ENCODE peak calls at places on chromosomes 4 and X, in four cellular contexts. H is naive thymus-derived CD8-positive, alpha-beta T cell; Y is GM13977; K is AG04450. V is an unnamed sample.

GRCh38 chr4:117691572-117692351 is 342.5 kb upstream of the NDST3 start:
- DNase-seq in K (no peak), H (no peak), Y (no peak), V (peak; percentile 1)

GRCh38 chr4:38150021-38150671 is 189.9 kb downstream of the PTTG2 start:
- DNase-seq in Y (no peak), H (no peak), K (no peak), V (no peak)

GRCh38 chrX:69024931-69025330 is 140.3 kb downstream of the PJA1 start:
- DNase-seq in K (peak; percentile 15), H (no peak), Y (no peak), V (no peak)

GRCh38 chrX:15929231-15929630 is 74.6 kb upstream of the AP1S2 start:
- DNase-seq in K (no peak), Y (no peak), H (no peak), V (no peak)

GRCh38 chr4:174012135-174012923 is 271.1 kb downstream of the FBXO8 start:
- DNase-seq in Y (no peak), H (no peak), K (no peak), V (no peak)

GRCh38 chr4:27276322-27277073 is 415.9 kb downstream of the STIM2 start:
- DNase-seq in K (no peak), Y (no peak), H (no peak), V (no peak)

GRCh38 chr4:107183155-107183774 is 147.2 kb upstream of the DKK2 start:
- DNase-seq in H (no peak), K (peak; percentile 21), Y (peak; percentile 15), V (peak; percentile 19)

GRCh38 chr4:142574306-142574705 is 271.8 kb downstream of the INPP4B start:
- DNase-seq in H (no peak), Y (no peak), K (no peak), V (no peak)

GRCh38 chr4:68651932-68652331 is 18.5 kb downstream of the UGT2B15 start:
- DNase-seq in H (no peak), K (no peak), Y (no peak), V (no peak)

GRCh38 chrX:39427492-39428289 is 626.4 kb downstream of the MID1IP1 start:
- DNase-seq in H (no peak), Y (no peak), K (no peak), V (no peak)

GRCh38 chr4:181550381-181550780 is 692.8 kb upstream of the TENM3 start:
- DNase-seq in Y (no peak), H (no peak), K (no peak), V (no peak)

GRCh38 chrX:28108186-28108945 is 127.1 kb upstream of the DCAF8L1 start:
- DNase-seq in K (no peak), Y (no peak), H (no peak), V (no peak)

GRCh38 chr4:38889143-38889542 is 21.5 kb downstream of the FAM114A1 start:
- DNase-seq in Y (peak; percentile 69), K (no peak), H (no peak), V (no peak)

GRCh38 chr4:123248260-123248659 is 148.3 kb upstream of the SPRY1 start:
- DNase-seq in K (no peak), H (no peak), Y (no peak), V (no peak)

GRCh38 chrX:153636716-153637115 is 10.3 kb upstream of the DUSP9 start:
- DNase-seq in K (no peak), H (no peak), Y (no peak), V (no peak)

GRCh38 chr4:158810487-158811215 is 41.8 kb downstream of the FNIP2 start:
- DNase-seq in Y (no peak), K (peak; percentile 82), H (no peak), V (peak; percentile 46)

GRCh38 chr4:35934370-35934981 is 309.8 kb downstream of the ARAP2 start:
- DNase-seq in K (no peak), H (peak; percentile 13), Y (no peak), V (peak; percentile 0)

GRCh38 chrX:30304866-30305265 is 4.3 kb downstream of the NR0B1 start:
- DNase-seq in Y (no peak), K (no peak), H (no peak), V (no peak)

GRCh38 chrX:53253293-53254020 is 27.9 kb downstream of the IQSEC2 start:
- DNase-seq in Y (no peak), K (no peak), H (no peak), V (no peak)

GRCh38 chr4:139709660-139710059 is 44.0 kb downstream of the MGST2 start:
- DNase-seq in H (no peak), Y (no peak), K (no peak), V (peak; percentile 25)

GRCh38 chr4:169619518-169619957 is 840 bp upstream of the CLCN3 start:
- DNase-seq in K (no peak), Y (peak; percentile 51), H (peak; percentile 68), V (peak; percentile 38)

GRCh38 chr4:26931451-26931850 is 70.8 kb downstream of the STIM2 start:
- DNase-seq in Y (no peak), H (no peak), K (no peak), V (no peak)